ENCODE peak calls at places on chromosomes 12 and 14, in eight cellular contexts. M is uterus, J is sigmoid colon, G is ovary, F is A549, E is body of pancreas, I is GM12878, D is heart left ventricle. O is an unnamed sample.

GRCh38 chr14:92362781-92363235 is 39.8 kb downstream of the SLC24A4 start:
- DNase-seq in M (peak; percentile 25), J (no peak), G (no peak), F (peak; percentile 32), E (no peak), I (no peak), D (no peak), O (no peak)

GRCh38 chr12:125528300-125528699 is 463.1 kb downstream of the AACS start:
- DNase-seq in M (no peak), J (no peak), G (no peak), F (no peak), E (no peak), I (no peak), D (no peak), O (no peak)

GRCh38 chr14:23259412-23259811 is 21.7 kb downstream of the RNF212B start:
- DNase-seq in M (no peak), J (no peak), G (no peak), F (no peak), E (no peak), I (no peak), D (no peak), O (no peak)

GRCh38 chr12:50291377-50291776 is 8.1 kb upstream of the LIMA1 start:
- DNase-seq in M (no peak), J (no peak), G (no peak), F (no peak), E (no peak), I (no peak), D (no peak), O (no peak)

GRCh38 chr14:65471038-65471878 is 58.7 kb downstream of the FUT8 start:
- DNase-seq in M (no peak), J (no peak), G (no peak), F (no peak), E (no peak), I (peak; percentile 53), D (no peak), O (no peak)

GRCh38 chr14:66152269-66152668 is 333.9 kb upstream of the CCDC196 start:
- DNase-seq in M (no peak), J (no peak), G (no peak), F (no peak), E (no peak), I (no peak), D (no peak), O (no peak)

GRCh38 chr12:459430-460258 is at the start of gene B4GALNT3:
- DNase-seq in M (peak; percentile 62), J (no peak), G (peak; percentile 56), F (peak; percentile 56), E (peak; percentile 72), I (no peak), D (peak; percentile 63), O (peak; percentile 62)

GRCh38 chr14:82075566-82075965 is 541.9 kb upstream of the SEL1L start:
- DNase-seq in M (no peak), J (no peak), G (peak; percentile 24), F (no peak), E (peak; percentile 16), I (no peak), D (peak; percentile 23), O (peak; percentile 64)

GRCh38 chr12:50087995-50088394 is 2.9 kb downstream of the SMARCD1 start:
- DNase-seq in M (no peak), J (no peak), G (no peak), F (no peak), E (no peak), I (no peak), D (no peak), O (no peak)

GRCh38 chr14:73426877-73427276 is 31.5 kb downstream of the NUMB start:
- DNase-seq in M (no peak), J (no peak), G (no peak), F (no peak), E (peak; percentile 10), I (no peak), D (no peak), O (no peak)

GRCh38 chr14:75294649-75295033 is 16.0 kb downstream of the FOS start:
- DNase-seq in M (no peak), J (peak; percentile 75), G (no peak), F (peak; percentile 47), E (no peak), I (no peak), D (no peak), O (no peak)

GRCh38 chr12:95102916-95103671 is 29.7 kb upstream of the NR2C1 start:
- DNase-seq in M (no peak), J (no peak), G (no peak), F (peak; percentile 85), E (no peak), I (peak; percentile 90), D (no peak), O (no peak)

GRCh38 chr12:122977655-122978392 is 2.7 kb upstream of the ARL6IP4 start:
- DNase-seq in M (no peak), J (no peak), G (no peak), F (no peak), E (no peak), I (no peak), D (no peak), O (no peak)

GRCh38 chr12:99529966-99530365 is 117.6 kb upstream of the GARIN6 start:
- DNase-seq in M (no peak), J (no peak), G (no peak), F (no peak), E (no peak), I (peak; percentile 62), D (no peak), O (no peak)

GRCh38 chr12:52372216-52373154 is 5.2 kb upstream of the KRT85 start:
- DNase-seq in M (peak; percentile 79), J (peak; percentile 89), G (peak; percentile 71), F (peak; percentile 95), E (peak; percentile 89), I (no peak), D (peak; percentile 79), O (peak; percentile 91)

GRCh38 chr12:88998421-88998820 is 353.9 kb downstream of the DUSP6 start:
- DNase-seq in M (no peak), J (no peak), G (no peak), F (no peak), E (no peak), I (no peak), D (no peak), O (no peak)

GRCh38 chr14:106141242-106142220 is 615.1 kb downstream of the TMEM121 start:
- DNase-seq in M (no peak), J (no peak), G (no peak), F (no peak), E (no peak), I (no peak), D (no peak), O (peak; percentile 45)

GRCh38 chr14:91293281-91293680 is 48.8 kb upstream of the GPR68 start:
- DNase-seq in M (no peak), J (no peak), G (no peak), F (no peak), E (no peak), I (no peak), D (no peak), O (no peak)

GRCh38 chr14:32055175-32055574 is 21.9 kb upstream of the ARHGAP5 start:
- DNase-seq in M (no peak), J (no peak), G (no peak), F (no peak), E (no peak), I (no peak), D (no peak), O (no peak)

GRCh38 chr12:48084066-48084465 is 21.8 kb downstream of the SENP1 start:
- DNase-seq in M (no peak), J (no peak), G (no peak), F (no peak), E (no peak), I (no peak), D (no peak), O (no peak)

GRCh38 chr14:32724864-32725550 is 213.7 kb upstream of the NPAS3 start:
- DNase-seq in M (no peak), J (no peak), G (no peak), F (no peak), E (no peak), I (no peak), D (no peak), O (no peak)

DNA sequence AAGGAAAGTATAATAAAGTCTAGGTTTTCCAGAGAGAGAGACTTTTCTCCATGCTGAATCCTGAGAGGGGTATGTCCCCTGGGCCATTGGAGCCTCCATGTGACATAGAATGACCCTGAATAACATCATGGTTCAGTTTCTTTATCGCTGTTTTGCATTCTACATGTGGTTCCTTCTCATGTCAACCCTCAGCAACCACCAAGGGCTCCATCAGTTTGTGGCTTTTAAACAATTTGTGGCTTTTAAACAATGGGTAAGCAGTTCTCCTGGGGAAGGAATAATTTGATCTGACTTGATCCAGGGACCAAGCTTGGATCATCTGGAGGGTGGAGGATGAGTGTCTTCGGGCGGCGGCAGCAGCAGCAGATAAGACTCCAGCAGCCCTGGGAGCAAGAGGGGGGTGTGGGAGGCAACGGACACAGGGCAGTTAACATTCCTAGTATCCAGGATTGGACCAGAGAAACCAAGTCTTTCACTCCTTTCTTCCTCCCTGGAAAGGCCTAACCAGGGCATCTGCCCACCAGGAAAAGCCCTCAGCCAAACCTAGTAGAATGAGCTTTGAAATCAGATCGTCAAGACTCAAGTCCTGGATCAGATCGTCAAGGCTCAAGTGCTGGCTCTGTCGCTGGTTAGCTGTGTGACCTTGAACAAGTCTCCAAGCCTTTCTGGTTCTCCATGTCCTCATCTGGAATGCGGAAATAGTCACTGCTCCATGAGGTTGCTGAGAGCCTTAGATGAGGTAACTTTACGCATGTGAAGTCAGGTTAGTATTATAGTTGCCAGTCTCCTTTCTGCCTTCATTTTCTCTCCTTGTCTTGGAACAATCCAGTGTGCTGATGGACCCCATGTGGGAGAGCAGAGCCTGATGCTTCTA is 27.8 kb upstream of the FAM222A start:
- DNase-seq in M (no peak), J (peak; percentile 3), G (no peak), F (no peak), E (peak; percentile 59), I (no peak), D (no peak), O (peak; percentile 85)
- H3K27ac ChIP-seq in M (no peak overlapping the region), J (no peak overlapping the region), G (no peak overlapping the region), F (no peak overlapping the region), E (peak overlapping the region; percentile 84), I (no peak overlapping the region), D (no peak overlapping the region), O (peak overlapping the region; percentile 83)

GRCh38 chr12:113184900-113185179 is 438 bp downstream of the DDX54 start:
- DNase-seq in M (peak; percentile 89), J (peak; percentile 95), G (peak; percentile 91), F (peak; percentile 90), E (peak; percentile 89), I (peak; percentile 81), D (peak; percentile 92), O (peak; percentile 95)
- TF ChIP-seq POLR2A in M (no peak), J (no peak), G (peak; percentile 30), F (no peak), E (no peak), I (no peak), D (no peak), O (no peak)

GRCh38 chr14:28280997-28281598 is 485.5 kb upstream of the FOXG1 start:
- DNase-seq in M (no peak), J (no peak), G (no peak), F (no peak), E (no peak), I (no peak), D (no peak), O (no peak)
- H3K9me3 ChIP-seq in M (no peaks in the 10 kb centered on the region), J (no peaks in the 10 kb centered on the region), G (no peaks in the 10 kb centered on the region), F (no peaks in the 10 kb centered on the region), E (no peaks in the 10 kb centered on the region), I (no peaks in the 10 kb centered on the region), D (no peaks in the 10 kb centered on the region), O (no peaks in the 10 kb centered on the region)

DNA sequence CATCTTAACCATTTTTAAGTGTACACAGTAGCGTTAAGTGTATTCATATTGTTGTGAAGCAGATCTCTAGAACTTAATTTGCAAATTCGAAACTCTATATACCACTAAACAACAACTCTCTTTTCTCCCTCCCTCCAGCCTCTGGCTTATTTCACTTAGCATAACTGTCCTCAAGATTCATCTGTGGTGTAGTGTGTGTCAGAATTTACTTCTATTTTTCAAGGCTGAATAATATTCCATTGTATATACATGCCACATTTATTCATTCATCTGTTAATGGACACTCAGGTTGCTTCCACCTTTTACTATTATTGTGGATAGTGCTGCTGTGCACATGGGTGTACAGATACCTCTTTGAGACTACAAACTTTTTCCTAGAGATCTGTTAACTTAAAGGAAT is 26.5 kb downstream of the VRK1 start:
- DNase-seq in M (no peak), J (no peak), G (no peak), F (no peak), E (no peak), I (no peak), D (no peak), O (no peak)
- H3K27ac ChIP-seq in M (no peak overlapping the region), J (no peak overlapping the region), G (no peak overlapping the region), F (no peak overlapping the region), E (no peak overlapping the region), I (no peak overlapping the region), D (no peak overlapping the region), O (no peak overlapping the region)

O was measured in testis.